ENCODE peak calls at places on chromosomes 5 and 9, in six cellular contexts. C is heart right ventricle, J is lower leg skin, U is fibroblast of pulmonary artery, N is tibial artery, O is ovary. M is an unnamed sample.
A peak's percentile ranks its signal among the peaks of the same experiment; 100 is the strongest.

GRCh38 chr5:77669677-77670076 is 31.2 kb upstream of the OTP start:
- DNase-seq in C (no peak), J (no peak), U (no peak), N (no peak), O (no peak), M (no peak)

GRCh38 chr9:96513622-96514021 is 63.7 kb downstream of the HABP4 start:
- DNase-seq in C (no peak), J (no peak), U (no peak), N (no peak), O (no peak), M (no peak)

GRCh38 chr5:53322257-53322656 is 158.2 kb upstream of the FST start:
- DNase-seq in C (no peak), J (no peak), U (no peak), N (no peak), O (no peak), M (peak; percentile 40)

GRCh38 chr5:155260798-155261197 is 247.2 kb downstream of the KIF4B start:
- DNase-seq in C (no peak), J (no peak), U (no peak), N (no peak), O (no peak), M (no peak)

GRCh38 chr5:77893225-77893860 is 117.2 kb upstream of the TBCA start:
- DNase-seq in C (no peak), J (no peak), U (peak; percentile 96), N (no peak), O (no peak), M (peak; percentile 95)

GRCh38 chr9:136179101-136179616 is 25.8 kb downstream of the LHX3 start:
- DNase-seq in C (no peak), J (no peak), U (no peak), N (no peak), O (no peak), M (no peak)

GRCh38 chr5:173456751-173457171 is 128.5 kb upstream of the STC2 start:
- DNase-seq in C (no peak), J (no peak), U (peak; percentile 30), N (no peak), O (no peak), M (peak; percentile 19)

GRCh38 chr5:17185776-17186175 is 31.7 kb upstream of the BASP1 start:
- DNase-seq in C (no peak), J (peak; percentile 91), U (peak; percentile 96), N (peak; percentile 85), O (peak; percentile 56), M (peak; percentile 96)

GRCh38 chr9:18580146-18580545 is 106.2 kb downstream of the ADAMTSL1 start:
- DNase-seq in C (no peak), J (no peak), U (no peak), N (no peak), O (no peak), M (peak; percentile 29)

GRCh38 chr5:462051-462481 is 19.1 kb downstream of the EXOC3 start:
- DNase-seq in C (no peak), J (peak; percentile 76), U (no peak), N (peak; percentile 5), O (no peak), M (no peak)

GRCh38 chr9:135555203-135555602 is 6.4 kb upstream of the PAEP start:
- DNase-seq in C (no peak), J (peak; percentile 43), U (no peak), N (no peak), O (no peak), M (no peak)

GRCh38 chr9:128105538-128106175 is 21.9 kb downstream of the PTGES2 start:
- DNase-seq in C (no peak), J (no peak), U (no peak), N (no peak), O (no peak), M (no peak)

GRCh38 chr5:78362220-78362619 is 1.8 kb downstream of the SCAMP1 start:
- DNase-seq in C (no peak), J (no peak), U (no peak), N (no peak), O (no peak), M (no peak)

GRCh38 chr9:34600908-34601307 is 11.0 kb downstream of the RPP25L start:
- DNase-seq in C (no peak), J (no peak), U (no peak), N (no peak), O (no peak), M (no peak)

GRCh38 chr5:128749584-128749983 is 211.5 kb upstream of the FBN2 start:
- DNase-seq in C (no peak), J (no peak), U (peak; percentile 3), N (no peak), O (no peak), M (no peak)

GRCh38 chr9:129309906-129310305 is 131.8 kb upstream of the IER5L start:
- DNase-seq in C (no peak), J (peak; percentile 70), U (no peak), N (peak; percentile 6), O (no peak), M (no peak)

GRCh38 chr9:9352877-9353481 is 1259.8 kb downstream of the PTPRD start:
- DNase-seq in C (no peak), J (no peak), U (peak; percentile 3), N (no peak), O (no peak), M (peak; percentile 14)

GRCh38 chr9:83617299-83617698 is 5.6 kb upstream of the IDNK start:
- DNase-seq in C (no peak), J (no peak), U (no peak), N (no peak), O (no peak), M (no peak)

GRCh38 chr5:131305906-131306305 is 42.1 kb downstream of the CDC42SE2 start:
- DNase-seq in C (no peak), J (no peak), U (peak; percentile 64), N (no peak), O (no peak), M (peak; percentile 59)

GRCh38 chr9:26723486-26723885 is 169.1 kb downstream of the CAAP1 start:
- DNase-seq in C (no peak), J (peak; percentile 80), U (peak; percentile 28), N (no peak), O (no peak), M (peak; percentile 17)

GRCh38 chr5:37816331-37816730 is 23.5 kb downstream of the GDNF start:
- DNase-seq in C (no peak), J (no peak), U (no peak), N (no peak), O (no peak), M (no peak)

GRCh38 chr5:119411291-119411934 is 40.9 kb upstream of the HSD17B4 start:
- DNase-seq in C (no peak), J (no peak), U (peak; percentile 80), N (no peak), O (no peak), M (peak; percentile 89)

GRCh38 chr5:1736889-1737711 is 62.5 kb downstream of the MRPL36 start:
- DNase-seq in C (no peak), J (peak; percentile 71), U (no peak), N (no peak), O (no peak), M (no peak)

GRCh38 chr9:71675857-71676165 is 92.5 kb downstream of the CEMIP2 start:
- DNase-seq in C (no peak), J (no peak), U (no peak), N (no peak), O (no peak), M (peak; percentile 28)

GRCh38 chr9:95785209-95785608 is 90.3 kb upstream of the ERCC6L2 start:
- DNase-seq in C (no peak), J (no peak), U (no peak), N (no peak), O (no peak), M (no peak)

GRCh38 chr5:108747111-108748009 is at the start of gene FER:
- DNase-seq in C (peak; percentile 40), J (no peak), U (peak; percentile 92), N (peak; percentile 26), O (peak; percentile 13), M (peak; percentile 93)

GRCh38 chr5:179840321-179840720 is 18.3 kb downstream of the MRNIP start:
- DNase-seq in C (no peak), J (no peak), U (no peak), N (no peak), O (no peak), M (peak; percentile 23)

GRCh38 chr5:104095527-104095926 is 532.9 kb upstream of the NUDT12 start:
- DNase-seq in C (no peak), J (no peak), U (no peak), N (no peak), O (no peak), M (no peak)

DNA sequence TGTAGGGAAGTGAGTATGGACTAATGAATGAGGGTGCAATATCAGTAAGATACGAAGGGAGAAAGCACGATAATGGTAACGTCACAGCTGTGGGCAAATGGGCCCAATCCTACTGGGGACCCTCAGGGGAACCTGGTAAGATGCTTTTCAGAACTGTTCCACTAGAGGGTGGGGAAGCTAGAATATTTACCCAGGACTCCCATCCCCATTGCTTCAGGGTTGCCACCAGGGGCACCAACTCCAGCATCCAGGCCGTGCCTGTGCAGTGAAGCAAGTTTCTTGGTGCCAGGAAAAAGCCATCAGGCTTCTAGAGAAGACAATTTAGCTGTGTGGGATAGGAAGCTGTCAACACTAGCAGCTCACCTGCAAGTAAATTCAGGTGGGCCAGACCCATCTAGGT is 409.3 kb downstream of the AGTPBP1 start:
- DNase-seq in C (no peak), J (no peak), U (no peak), N (no peak), O (no peak), M (no peak)
- TF ChIP-seq CTCF in C (peak; percentile 28), J (no peak), U (no peak), N (no peak), O (no peak), M (no peak)

DNA sequence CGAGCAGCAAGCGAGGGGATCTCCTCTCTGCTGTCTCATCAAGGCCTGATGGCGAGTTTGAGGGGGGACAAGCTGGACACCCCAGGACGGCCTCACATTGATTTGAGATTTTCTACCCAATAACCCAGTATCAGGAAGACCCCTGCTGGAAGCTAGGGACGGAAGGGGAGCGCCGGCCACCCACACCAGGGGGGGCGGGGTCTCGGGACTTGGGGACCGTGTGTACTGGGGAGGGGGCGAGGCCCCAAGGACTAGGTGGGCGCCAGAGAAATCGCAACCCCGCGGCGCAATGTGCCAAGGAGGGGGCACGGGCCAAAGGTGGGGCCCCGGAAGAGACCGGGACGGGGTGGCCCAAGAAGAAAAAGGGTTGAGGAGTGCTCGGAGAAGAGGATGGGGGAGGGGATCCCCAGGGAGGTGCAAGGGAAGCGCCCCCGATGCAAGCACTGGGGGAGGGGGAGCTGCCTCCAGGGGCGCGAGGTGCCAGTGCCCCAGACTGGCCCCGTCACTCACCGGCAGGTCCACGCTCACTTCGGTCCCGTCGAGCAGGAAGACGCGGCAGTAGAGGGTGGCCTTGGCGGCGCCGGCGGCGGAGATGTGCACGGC is 1.1 kb downstream of the EPB41L4B start:
- DNase-seq in C (no peak), J (no peak), U (no peak), N (no peak), O (peak; percentile 42), M (no peak)
- H3K4me3 ChIP-seq in C (peak overlapping the region; percentile 38), J (no peak overlapping the region), U (peak overlapping the region; percentile 22), N (peak overlapping the region; percentile 47), O (peak overlapping the region; percentile 36), M (peak overlapping the region; percentile 55)

DNA sequence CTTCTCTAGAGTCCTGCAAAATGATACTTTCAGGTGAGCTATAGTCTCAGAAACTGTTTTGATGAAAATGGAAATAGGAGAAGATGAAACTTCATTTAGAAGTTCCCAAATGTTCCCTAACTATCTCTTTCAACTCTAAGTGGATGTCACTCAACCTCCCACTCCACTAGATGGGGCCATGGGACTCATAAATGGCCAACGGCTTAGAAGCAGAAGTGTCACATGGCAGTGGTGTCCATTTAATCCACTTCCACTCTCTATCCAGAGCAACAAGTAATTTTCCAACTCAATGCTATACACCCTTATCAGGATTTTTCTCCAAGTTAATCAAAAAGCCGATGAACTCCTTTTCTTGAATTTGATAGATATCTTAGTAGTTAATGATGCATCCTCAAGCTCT is 295.7 kb downstream of the EDIL3 start:
- DNase-seq in C (no peak), J (no peak), U (peak; percentile 59), N (no peak), O (no peak), M (peak; percentile 64)
- TF ChIP-seq CTCF in C (peak; percentile 18), J (no peak), U (peak; percentile 38), N (peak; percentile 24), O (no peak), M (peak; percentile 40)

GRCh38 chr5:158178535-158178934 is 319.6 kb upstream of the CLINT1 start:
- DNase-seq in C (no peak), J (no peak), U (no peak), N (no peak), O (no peak), M (no peak)
- H3K4me3 ChIP-seq in C (no peak overlapping the region), J (no peak overlapping the region), U (no peak overlapping the region), N (no peak overlapping the region), O (no peak overlapping the region), M (no peak overlapping the region)